ENCODE peak calls at places on chromosomes 11 and 22, in eight cellular contexts. B is choroid plexus epithelial cell, I is tibial nerve, G is fibroblast of villous mesenchyme, N is HFF-Myc, R is A549, O is upper lobe of left lung, P is fibroblast of pulmonary artery. Q is an unnamed sample.

GRCh38 chr22:40687706-40688105 is 8.4 kb downstream of the MCHR1 start:
- DNase-seq in G (no peak), R (no peak), N (no peak), O (no peak), I (no peak), P (no peak), B (no peak), Q (no peak)

GRCh38 chr11:10637629-10638028 is 55.9 kb downstream of the IRAG1 start:
- DNase-seq in P (no peak), B (no peak), O (no peak), I (no peak), G (no peak), R (no peak), N (no peak), Q (no peak)

GRCh38 chr22:26364066-26365015 is 64.7 kb upstream of the ASPHD2 start:
- DNase-seq in R (peak), N (peak), B (peak), I (no peak), G (peak), P (peak), O (no peak), Q (peak)

GRCh38 chr22:38441620-38442287 is 13.2 kb downstream of the KCNJ4 start:
- DNase-seq in G (no peak), O (no peak), I (no peak), R (no peak), N (no peak), B (no peak), P (no peak), Q (no peak)

GRCh38 chr11:111602865-111603632 is 800 bp downstream of the SIK2 start:
- DNase-seq in R (peak), B (peak), O (peak), N (no peak), I (no peak), G (peak), P (peak), Q (peak)

GRCh38 chr11:31645747-31646146 is 136.2 kb downstream of the ELP4 start:
- DNase-seq in G (peak), R (peak), B (peak), O (no peak), P (peak), I (no peak), N (peak), Q (peak)

GRCh38 chr22:35930933-35931332 is 97.7 kb downstream of the RBFOX2 start:
- DNase-seq in I (no peak), R (peak), G (peak), P (peak), B (peak), O (no peak), N (peak), Q (peak)

GRCh38 chr11:66326261-66327111 is 9.6 kb upstream of the CD248 start:
- DNase-seq in G (no peak), O (peak), I (peak), N (no peak), P (no peak), B (peak), R (no peak), Q (no peak)

GRCh38 chr11:134646561-134646960 is 234.5 kb upstream of the B3GAT1 start:
- DNase-seq in N (no peak), O (no peak), B (no peak), R (no peak), P (no peak), G (no peak), I (no peak), Q (no peak)

GRCh38 chr11:2215561-2216399 is 44.2 kb upstream of the TH start:
- DNase-seq in R (peak), G (no peak), B (no peak), O (peak), P (no peak), I (no peak), N (no peak), Q (no peak)

GRCh38 chr11:34358258-34358665 is 452 bp upstream of the ABTB2 start:
- DNase-seq in O (no peak), R (peak), G (peak), B (peak), I (no peak), P (peak), N (no peak), Q (peak)

GRCh38 chr11:34855021-34855753 is 61.0 kb downstream of the APIP start:
- DNase-seq in P (peak), B (no peak), N (no peak), I (no peak), O (no peak), R (peak), G (no peak), Q (peak)

GRCh38 chr22:38155703-38156102 is 25.9 kb downstream of the PLA2G6 start:
- DNase-seq in I (no peak), N (no peak), R (no peak), B (no peak), O (no peak), P (no peak), G (no peak), Q (no peak)

GRCh38 chr11:129141748-129142475 is 50.2 kb downstream of the ARHGAP32 start:
- DNase-seq in G (no peak), R (no peak), O (no peak), I (no peak), P (peak), N (no peak), B (no peak), Q (no peak)

GRCh38 chr11:46315783-46316563 is 31.3 kb upstream of the DGKZ start:
- DNase-seq in G (no peak), N (no peak), R (no peak), P (no peak), B (no peak), I (no peak), O (no peak), Q (no peak)

GRCh38 chr11:12569499-12570040 is 104.7 kb upstream of the TEAD1 start:
- DNase-seq in P (peak), B (peak), G (peak), O (no peak), N (no peak), R (peak), I (no peak), Q (no peak)

GRCh38 chr11:57978686-57979531 is 44.8 kb upstream of the OR9Q1 start:
- DNase-seq in B (no peak), I (no peak), N (no peak), O (no peak), G (peak), P (no peak), R (no peak), Q (peak)

GRCh38 chr11:134004406-134005197 is 47.8 kb upstream of the IGSF9B start:
- DNase-seq in O (no peak), R (no peak), I (no peak), P (no peak), N (no peak), B (no peak), G (no peak), Q (no peak)

GRCh38 chr11:123357990-123358827 is 71.9 kb upstream of the GRAMD1B start:
- DNase-seq in G (peak), R (peak), B (peak), P (peak), O (peak), N (no peak), I (no peak), Q (peak)
- TF ChIP-seq CTCF in G (no peak), R (no peak), B (peak), P (no peak), O (no peak), N (no peak), I (no peak), Q (no peak)

GRCh38 chr22:23393721-23394320 is 186.3 kb downstream of the IGLL1 start:
- DNase-seq in G (no peak), R (no peak), P (no peak), O (peak), I (no peak), N (no peak), B (no peak), Q (no peak)
- H3K4me3 ChIP-seq in G (no peak), R (no peak), P (no peak), O (no peak), I (no peak), N (no peak), B (no peak), Q (no peak)

DNA sequence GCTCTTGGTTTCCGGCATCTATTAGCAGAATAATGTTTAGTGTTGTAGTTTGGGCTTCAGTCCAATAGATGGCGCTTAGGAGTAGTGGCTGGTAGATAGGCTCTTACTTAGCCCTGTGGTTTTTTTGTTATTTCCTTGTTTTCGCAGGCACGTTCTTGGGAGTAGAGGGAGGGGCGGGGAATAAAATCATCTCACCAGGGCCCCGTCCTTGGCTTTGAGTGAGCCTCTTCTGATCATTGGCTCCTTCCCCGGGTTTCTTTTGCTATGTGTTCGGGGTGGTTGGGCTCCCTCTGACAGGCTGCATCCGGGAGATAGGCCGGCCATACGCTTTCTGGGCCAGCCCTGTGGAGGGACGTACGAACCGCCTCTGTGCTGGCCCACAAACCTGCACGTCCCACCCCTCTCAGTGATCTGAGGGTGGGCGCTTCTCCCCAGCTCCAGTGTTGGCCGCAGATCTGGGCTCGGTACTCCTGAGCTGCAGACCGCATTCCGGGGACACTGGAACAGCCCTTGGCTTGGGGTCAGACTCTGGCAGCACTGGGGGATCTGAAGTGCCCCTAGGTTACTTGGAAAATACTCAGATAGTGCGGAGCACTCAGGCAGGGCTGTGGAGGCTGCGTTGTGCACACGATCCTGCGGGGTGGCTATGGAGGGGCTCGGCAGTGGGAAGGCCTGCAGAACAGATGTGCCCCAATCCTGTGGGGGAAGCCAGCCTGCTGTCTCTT is 217.0 kb downstream of the DYNC2H1 start:
- DNase-seq in G (peak), O (peak), N (peak), R (peak), P (peak), B (peak), I (no peak), Q (peak)
- TF ChIP-seq CTCF in G (peak), O (peak), N (peak), R (peak), P (peak), B (peak), I (peak), Q (peak)

GRCh38 chr11:61718613-61719302 is 33.7 kb upstream of the MYRF start:
- DNase-seq in G (peak), N (peak), R (no peak), B (peak), I (no peak), O (peak), P (peak), Q (peak)
- H3K4me3 ChIP-seq in G (peak), N (peak), R (no peak), B (peak), I (peak), O (peak), P (peak), Q (no peak)